ENCODE peak calls at places on chromosome 17, in six cellular contexts. Y, H, E, U, L and M are unnamed samples.

GRCh38 chr17:28657756-28658155 is 4.0 kb downstream of the SDF2 start:
- DNase-seq in Y (peak), H (no peak), E (no peak), U (no peak), L (no peak), M (no peak)

GRCh38 chr17:73091770-73092517 is 544 bp downstream of the SLC39A11 start:
- DNase-seq in Y (peak), H (no peak), E (peak), U (peak), L (no peak), M (no peak)

GRCh38 chr17:44533533-44534246 is 23.6 kb upstream of the FZD2 start:
- DNase-seq in Y (peak), H (peak), E (peak), U (peak), L (peak), M (peak)

GRCh38 chr17:42402121-42402516 is 13.9 kb upstream of the STAT3 start:
- DNase-seq in Y (no peak), H (no peak), E (no peak), U (no peak), L (no peak), M (no peak)

GRCh38 chr17:2860045-2860444 is 63.8 kb downstream of the RAP1GAP2 start:
- DNase-seq in Y (no peak), H (no peak), E (no peak), U (no peak), L (no peak), M (no peak)

GRCh38 chr17:69523252-69523861 is 108.9 kb downstream of the MAP2K6 start:
- DNase-seq in Y (peak), H (no peak), E (no peak), U (peak), L (no peak), M (no peak)

GRCh38 chr17:8121531-8122390 is 2.1 kb downstream of the HES7 start:
- DNase-seq in Y (peak), H (no peak), E (peak), U (peak), L (peak), M (peak)

GRCh38 chr17:81885869-81886548 is 5.4 kb downstream of the ALYREF start:
- DNase-seq in Y (peak), H (no peak), E (no peak), U (no peak), L (no peak), M (no peak)

GRCh38 chr17:7579839-7580630 is 597 bp downstream of the CD68 start:
- DNase-seq in Y (no peak), H (no peak), E (no peak), U (no peak), L (no peak), M (no peak)